ENCODE peak calls at places on chromosomes 12 and 14, in five cellular contexts. R is stimulated activated CD4-positive, alpha-beta T cell treated with anti-CD3 and anti-CD28 coated beads, Interleukin-15, amount 100 ng/mL, for 1 hour; X is activated naive CD8-positive, alpha-beta T cell treated with anti-CD3 and anti-CD28 coated beads, Interleukin-2, amount 50 U/mL, for 24 hours; Z is foreskin fibroblast; I is tibial nerve. K is an unnamed sample.

GRCh38 chr14:50186088-50186487 is 45.3 kb downstream of the SOS2 start:
- DNase-seq in I (no peak), R (no peak), X (no peak), Z (no peak), K (no peak)

GRCh38 chr12:1807107-1807478 is 13.3 kb upstream of the LRTM2 start:
- DNase-seq in Z (no peak), I (no peak), X (no peak), R (no peak), K (no peak)

GRCh38 chr14:101288436-101289229 is 272.7 kb upstream of the DIO3 start:
- DNase-seq in X (no peak), Z (no peak), R (no peak), I (peak), K (no peak)

GRCh38 chr14:61196792-61197191 is 84.3 kb downstream of the TMEM30B start:
- DNase-seq in I (no peak), X (no peak), R (no peak), Z (no peak), K (no peak)

GRCh38 chr14:50260511-50260910 is 29.1 kb upstream of the SOS2 start:
- DNase-seq in X (no peak), I (peak), Z (peak), R (no peak), K (peak)

GRCh38 chr14:100872641-100873071 is 30.9 kb downstream of the RTL1 start:
- DNase-seq in R (no peak), I (no peak), X (no peak), Z (no peak), K (no peak)

GRCh38 chr14:92490239-92490959 is 23.2 kb upstream of the RIN3 start:
- DNase-seq in R (no peak), Z (no peak), X (no peak), I (no peak), K (no peak)

GRCh38 chr14:60288279-60288678 is 39.3 kb downstream of the PPM1A start:
- DNase-seq in I (no peak), X (no peak), Z (no peak), R (no peak), K (no peak)

GRCh38 chr12:49260165-49260564 is 4.7 kb upstream of the TUBA1C start:
- DNase-seq in Z (peak), X (no peak), R (no peak), I (no peak), K (no peak)

GRCh38 chr12:32290411-32290810 is 108.9 kb upstream of the FGD4 start:
- DNase-seq in I (no peak), Z (peak), R (no peak), X (no peak), K (no peak)

GRCh38 chr14:33332497-33332896 is 393.8 kb downstream of the NPAS3 start:
- DNase-seq in I (no peak), Z (no peak), X (no peak), R (no peak), K (no peak)

GRCh38 chr12:101298426-101298825 is 18.5 kb downstream of the UTP20 start:
- DNase-seq in R (no peak), X (no peak), I (no peak), Z (peak), K (no peak)

GRCh38 chr12:124392991-124393790 is 98.3 kb downstream of the RFLNA start:
- DNase-seq in X (no peak), R (no peak), I (peak), Z (peak), K (no peak)

GRCh38 chr12:50333441-50333840 is 50.1 kb upstream of the LIMA1 start:
- DNase-seq in R (no peak), X (no peak), I (no peak), Z (no peak), K (no peak)

GRCh38 chr14:77307099-77307496 is 13.6 kb downstream of the POMT2 start:
- DNase-seq in X (no peak), I (no peak), Z (peak), R (no peak), K (no peak)

GRCh38 chr14:87005336-87005735 is 987.6 kb downstream of the GALC start:
- DNase-seq in Z (peak), R (no peak), I (no peak), X (no peak), K (no peak)

GRCh38 chr14:104294628-104294982 is 156.2 kb downstream of the KIF26A start:
- DNase-seq in X (no peak), R (no peak), I (no peak), Z (no peak), K (no peak)

GRCh38 chr14:34843011-34843554 is 32.1 kb downstream of the BAZ1A start:
- DNase-seq in I (no peak), Z (peak), X (no peak), R (no peak), K (peak)

GRCh38 chr14:79383031-79383430 is 828.3 kb downstream of the DIO2 start:
- DNase-seq in X (no peak), Z (no peak), R (no peak), I (no peak), K (no peak)

GRCh38 chr14:64955297-64955696 is 12.8 kb upstream of the GPX2 start:
- DNase-seq in R (no peak), X (no peak), Z (no peak), I (no peak), K (no peak)

GRCh38 chr14:21913759-21914158 is 240.1 kb upstream of the OR4E1 start:
- DNase-seq in I (peak), Z (peak), X (peak), R (peak), K (peak)

GRCh38 chr14:73887116-73887490 is 444 bp downstream of the ZNF410 start:
- DNase-seq in Z (no peak), X (no peak), R (no peak), I (no peak), K (no peak)

GRCh38 chr14:100776681-100777365 is 49.1 kb upstream of the MEG3 start:
- DNase-seq in X (no peak), I (no peak), R (no peak), Z (no peak), K (no peak)

GRCh38 chr14:52067873-52068740 is 752 bp downstream of the NID2 start:
- DNase-seq in R (no peak), I (no peak), Z (peak), X (peak), K (no peak)

GRCh38 chr14:31942216-31942841 is 134.8 kb upstream of the ARHGAP5 start:
- DNase-seq in R (no peak), I (no peak), X (no peak), Z (peak), K (no peak)

GRCh38 chr14:81400202-81400678 is at the start of gene STON2:
- DNase-seq in I (peak), X (peak), Z (peak), R (no peak), K (no peak)

GRCh38 chr12:93790472-93791152 is 113.4 kb downstream of the CRADD start:
- DNase-seq in X (no peak), R (no peak), Z (peak), I (no peak), K (no peak)

GRCh38 chr12:55679691-55680090 is 28.0 kb downstream of the ITGA7 start:
- DNase-seq in I (no peak), R (no peak), X (no peak), Z (no peak), K (no peak)

GRCh38 chr14:106879241-106879640 is 1352.9 kb downstream of the TMEM121 start:
- DNase-seq in I (no peak), R (no peak), X (peak), Z (no peak), K (peak)